ENCODE peak calls at places on chromosomes 3 and 15, in four cellular contexts. One of them, this sample, is unnamed. For H3K9me3 and H3K27me3, the result is how much of the 10 kb centered on the place peaks cover.

GRCh38 chr3:197482001-197482400 is 73.8 kb downstream of the BDH1 start:
- DNase-seq in PC-3: peak
- DNase-seq in aorta: no peak
- DNase-seq in lower lobe of right lung: no peak
- DNase-seq in this sample: no peak

GRCh38 chr3:151379083-151379734 is 5.3 kb downstream of the P2RY12 start:
- DNase-seq in lower lobe of right lung: no peak
- DNase-seq in PC-3: peak
- DNase-seq in aorta: peak
- DNase-seq in this sample: no peak

GRCh38 chr3:46876313-46877300 is 914 bp upstream of the PTH1R start:
- DNase-seq in PC-3: no peak
- DNase-seq in lower lobe of right lung: no peak
- DNase-seq in aorta: no peak
- DNase-seq in this sample: no peak

GRCh38 chr3:150871192-150871591 is 34.0 kb downstream of the MINDY4B start:
- DNase-seq in PC-3: peak
- DNase-seq in lower lobe of right lung: no peak
- DNase-seq in aorta: no peak
- DNase-seq in this sample: no peak

GRCh38 chr15:59892995-59893394 is 111.1 kb upstream of the FOXB1 start:
- DNase-seq in lower lobe of right lung: no peak
- DNase-seq in aorta: no peak
- DNase-seq in PC-3: peak
- DNase-seq in this sample: no peak

GRCh38 chr3:11532865-11533490 is 110.7 kb downstream of the VGLL4 start:
- DNase-seq in PC-3: no peak
- DNase-seq in lower lobe of right lung: no peak
- DNase-seq in aorta: no peak
- DNase-seq in this sample: no peak

GRCh38 chr3:66938338-66938963 is 59.7 kb upstream of the KBTBD8 start:
- DNase-seq in aorta: no peak
- DNase-seq in lower lobe of right lung: no peak
- DNase-seq in PC-3: peak
- DNase-seq in this sample: peak

GRCh38 chr3:61956236-61956635 is 394.9 kb downstream of the PTPRG start:
- DNase-seq in aorta: no peak
- DNase-seq in PC-3: no peak
- DNase-seq in lower lobe of right lung: no peak
- DNase-seq in this sample: no peak

GRCh38 chr3:105647047-105647446 is 221.8 kb downstream of the CBLB start:
- DNase-seq in lower lobe of right lung: no peak
- DNase-seq in aorta: peak
- DNase-seq in PC-3: peak
- DNase-seq in this sample: no peak

GRCh38 chr3:149245738-149246451 is 24.3 kb upstream of the CP start:
- DNase-seq in lower lobe of right lung: no peak
- DNase-seq in aorta: no peak
- DNase-seq in PC-3: peak
- DNase-seq in this sample: no peak

GRCh38 chr3:149368201-149368849 is 9.1 kb downstream of the TM4SF1 start:
- DNase-seq in aorta: no peak
- DNase-seq in PC-3: peak
- DNase-seq in lower lobe of right lung: no peak
- DNase-seq in this sample: no peak

GRCh38 chr3:78857494-78858111 is 910.2 kb downstream of the ROBO1 start:
- DNase-seq in aorta: no peak
- DNase-seq in PC-3: peak
- DNase-seq in lower lobe of right lung: no peak
- DNase-seq in this sample: no peak

GRCh38 chr3:126349071-126349470 is 8.1 kb downstream of the KLF15 start:
- DNase-seq in PC-3: no peak
- DNase-seq in lower lobe of right lung: peak
- DNase-seq in aorta: peak
- DNase-seq in this sample: peak

GRCh38 chr3:44042772-44043171 is 198.9 kb upstream of the TOPAZ1 start:
- DNase-seq in PC-3: no peak
- DNase-seq in lower lobe of right lung: no peak
- DNase-seq in aorta: no peak
- DNase-seq in this sample: no peak

GRCh38 chr15:70722266-70723123 is 40.9 kb downstream of the UACA start:
- DNase-seq in PC-3: peak
- DNase-seq in lower lobe of right lung: no peak
- DNase-seq in aorta: no peak
- DNase-seq in this sample: no peak

GRCh38 chr3:134315286-134316106 is 58.8 kb downstream of the AMOTL2 start:
- DNase-seq in PC-3: peak
- DNase-seq in aorta: peak
- DNase-seq in lower lobe of right lung: no peak
- DNase-seq in this sample: no peak

GRCh38 chr3:98398513-98398912 is 8.0 kb downstream of the OR5K3 start:
- DNase-seq in PC-3: no peak
- DNase-seq in aorta: no peak
- DNase-seq in lower lobe of right lung: no peak
- DNase-seq in this sample: no peak

GRCh38 chr3:98402507-98402906 is 12.0 kb downstream of the OR5K3 start:
- DNase-seq in aorta: no peak
- DNase-seq in PC-3: no peak
- DNase-seq in lower lobe of right lung: no peak
- DNase-seq in this sample: no peak

GRCh38 chr3:98406034-98406433 is 15.6 kb downstream of the OR5K3 start:
- DNase-seq in aorta: no peak
- DNase-seq in lower lobe of right lung: no peak
- DNase-seq in PC-3: no peak
- DNase-seq in this sample: no peak

GRCh38 chr3:98404010-98404409 is 13.5 kb downstream of the OR5K3 start:
- DNase-seq in lower lobe of right lung: no peak
- DNase-seq in PC-3: no peak
- DNase-seq in aorta: no peak
- DNase-seq in this sample: no peak
- H3K9me3 ChIP-seq in lower lobe of right lung: under half
- H3K9me3 ChIP-seq in PC-3: under half
- H3K9me3 ChIP-seq in aorta: under half
- H3K9me3 ChIP-seq in this sample: under half

DNA sequence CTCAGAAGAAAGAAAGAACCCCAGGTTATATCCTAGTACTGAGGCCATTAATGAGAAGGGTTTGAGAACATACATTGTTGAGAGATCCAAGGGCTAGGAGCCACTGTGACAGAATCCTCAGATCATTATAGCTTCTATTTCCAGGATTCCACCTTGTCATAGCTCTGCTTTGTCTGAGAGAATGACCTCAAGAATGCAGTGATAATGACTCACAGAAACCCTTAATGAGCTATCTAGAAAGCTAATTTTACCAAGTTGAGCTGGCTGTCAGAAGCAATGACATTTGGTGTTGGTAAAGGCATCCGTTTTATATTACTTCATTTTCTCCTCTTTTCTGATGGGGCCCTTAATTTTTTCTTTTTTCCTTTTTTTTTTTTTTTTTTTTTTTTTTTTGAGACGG is 10.9 kb downstream of the TRIP4 start:
- DNase-seq in aorta: no peak
- DNase-seq in lower lobe of right lung: no peak
- DNase-seq in PC-3: no peak
- DNase-seq in this sample: no peak
- H3K27ac ChIP-seq in aorta: no peak
- H3K27ac ChIP-seq in lower lobe of right lung: no peak
- H3K27ac ChIP-seq in PC-3: no peak
- H3K27ac ChIP-seq in this sample: no peak

GRCh38 chr15:35514759-35515158 is 31.2 kb downstream of the DPH6 start:
- DNase-seq in aorta: no peak
- DNase-seq in lower lobe of right lung: no peak
- DNase-seq in PC-3: no peak
- DNase-seq in this sample: no peak

GRCh38 chr15:35522061-35522460 is 23.9 kb downstream of the DPH6 start:
- DNase-seq in lower lobe of right lung: no peak
- DNase-seq in aorta: no peak
- DNase-seq in PC-3: peak
- DNase-seq in this sample: no peak

GRCh38 chr15:35519536-35520149 is 26.3 kb downstream of the DPH6 start:
- DNase-seq in lower lobe of right lung: no peak
- DNase-seq in aorta: no peak
- DNase-seq in PC-3: peak
- DNase-seq in this sample: no peak
- H3K27me3 ChIP-seq in lower lobe of right lung: under half
- H3K27me3 ChIP-seq in aorta: under half
- H3K27me3 ChIP-seq in PC-3: under half
- H3K27me3 ChIP-seq in this sample: under half

GRCh38 chr3:63141-63845 is 133.3 kb upstream of the CHL1 start:
- DNase-seq in aorta: no peak
- DNase-seq in PC-3: no peak
- DNase-seq in lower lobe of right lung: no peak
- DNase-seq in this sample: no peak
- H3K9me3 ChIP-seq in aorta: under half
- H3K9me3 ChIP-seq in PC-3: under half
- H3K9me3 ChIP-seq in lower lobe of right lung: under half
- H3K9me3 ChIP-seq in this sample: under half

GRCh38 chr3:184846500-184846899 is 34.5 kb downstream of the VPS8 start:
- DNase-seq in aorta: no peak
- DNase-seq in PC-3: no peak
- DNase-seq in lower lobe of right lung: no peak
- DNase-seq in this sample: no peak
- H3K27ac ChIP-seq in aorta: no peak
- H3K27ac ChIP-seq in PC-3: no peak
- H3K27ac ChIP-seq in lower lobe of right lung: no peak
- H3K27ac ChIP-seq in this sample: no peak

This sample was measured in pancreas.